ENCODE peak calls at places on chromosome 7, in nine cellular contexts. E is LNCaP clone FGC; B is CD4-positive, CD25-positive, alpha-beta regulatory T cell; D is NCI-H2171; U is NT2/D1; G is NCI-H1105; H is head of caudate nucleus; K is NCI-H82; F is foreskin fibroblast. S is an unnamed sample.

GRCh38 chr7:70044064-70044463 is 445.8 kb downstream of the AUTS2 start:
- DNase-seq in E (no peak), B (no peak), D (no peak), U (no peak), G (no peak), H (no peak), K (no peak), F (no peak), S (no peak)

GRCh38 chr7:64686493-64687184 is 20.7 kb downstream of the ZNF107 start:
- DNase-seq in E (peak; percentile 90), B (no peak), D (no peak), U (no peak), G (no peak), H (no peak), K (no peak), F (no peak), S (no peak)

GRCh38 chr7:143285806-143286521 is 1.2 kb downstream of the TMEM139 start:
- DNase-seq in E (no peak), B (no peak), D (no peak), U (no peak), G (no peak), H (peak; percentile 44), K (no peak), F (no peak), S (peak; percentile 93)

GRCh38 chr7:151142686-151143040 is 24.8 kb downstream of the GBX1 start:
- DNase-seq in E (no peak), B (no peak), D (peak; percentile 4), U (no peak), G (no peak), H (peak; percentile 79), K (no peak), F (no peak), S (peak; percentile 88)

GRCh38 chr7:114345494-114345893 is 69.1 kb upstream of the FOXP2 start:
- DNase-seq in E (no peak), B (no peak), D (no peak), U (no peak), G (no peak), H (no peak), K (no peak), F (peak; percentile 50), S (no peak)

GRCh38 chr7:41030673-41031072 is 672.2 kb downstream of the INHBA start:
- DNase-seq in E (no peak), B (no peak), D (no peak), U (no peak), G (no peak), H (no peak), K (no peak), F (no peak), S (no peak)

GRCh38 chr7:121901026-121901425 is 28.1 kb downstream of the PTPRZ1 start:
- DNase-seq in E (no peak), B (no peak), D (no peak), U (no peak), G (no peak), H (no peak), K (no peak), F (no peak), S (no peak)

GRCh38 chr7:17930546-17930945 is 9.7 kb downstream of the SNX13 start:
- DNase-seq in E (no peak), B (no peak), D (no peak), U (no peak), G (no peak), H (no peak), K (no peak), F (no peak), S (no peak)

GRCh38 chr7:45583296-45583695 is 9.1 kb downstream of the ADCY1 start:
- DNase-seq in E (no peak), B (no peak), D (no peak), U (no peak), G (no peak), H (no peak), K (no peak), F (no peak), S (peak; percentile 37)

GRCh38 chr7:44867073-44867990 is 18.0 kb downstream of the PURB start:
- DNase-seq in E (no peak), B (no peak), D (no peak), U (no peak), G (no peak), H (no peak), K (no peak), F (peak; percentile 93), S (peak; percentile 61)

GRCh38 chr7:70654979-70655378 is 477.0 kb upstream of the GALNT17 start:
- DNase-seq in E (no peak), B (no peak), D (no peak), U (no peak), G (no peak), H (no peak), K (no peak), F (no peak), S (peak; percentile 28)

GRCh38 chr7:119320316-119320715 is 952.7 kb upstream of the KCND2 start:
- DNase-seq in E (no peak), B (no peak), D (no peak), U (no peak), G (no peak), H (no peak), K (no peak), F (no peak), S (no peak)

GRCh38 chr7:1651031-1651446 is 19.0 kb upstream of the ELFN1 start:
- DNase-seq in E (no peak), B (no peak), D (no peak), U (no peak), G (no peak), H (no peak), K (no peak), F (no peak), S (no peak)

GRCh38 chr7:77331938-77332695 is 84.0 kb downstream of the GSAP start:
- DNase-seq in E (peak; percentile 72), B (peak; percentile 80), D (peak; percentile 54), U (peak; percentile 67), G (peak; percentile 77), H (peak; percentile 24), K (peak; percentile 96), F (peak; percentile 93), S (peak; percentile 89)

GRCh38 chr7:28686418-28686800 is 271.7 kb downstream of the TRIL start:
- DNase-seq in E (no peak), B (no peak), D (no peak), U (peak; percentile 75), G (no peak), H (no peak), K (no peak), F (peak; percentile 80), S (peak; percentile 70)

GRCh38 chr7:22201182-22201880 is 155.6 kb downstream of the RAPGEF5 start:
- DNase-seq in E (no peak), B (no peak), D (no peak), U (no peak), G (no peak), H (no peak), K (no peak), F (no peak), S (no peak)

GRCh38 chr7:117731455-117731854 is 141.8 kb downstream of the CTTNBP2 start:
- DNase-seq in E (no peak), B (no peak), D (no peak), U (no peak), G (no peak), H (no peak), K (no peak), F (no peak), S (no peak)

GRCh38 chr7:151903249-151904032 is 26.5 kb upstream of the PRKAG2 start:
- DNase-seq in E (no peak), B (no peak), D (no peak), U (no peak), G (no peak), H (no peak), K (no peak), F (no peak), S (no peak)

GRCh38 chr7:134462337-134462925 is 3.5 kb upstream of the AKR1B1 start:
- DNase-seq in E (no peak), B (no peak), D (no peak), U (no peak), G (no peak), H (no peak), K (no peak), F (peak; percentile 81), S (no peak)

GRCh38 chr7:81234896-81235295 is 316.0 kb upstream of the SEMA3C start:
- DNase-seq in E (no peak), B (no peak), D (no peak), U (no peak), G (no peak), H (no peak), K (no peak), F (no peak), S (no peak)

GRCh38 chr7:87316097-87316700 is 29.3 kb upstream of the CROT start:
- DNase-seq in E (no peak), B (no peak), D (no peak), U (no peak), G (no peak), H (no peak), K (no peak), F (no peak), S (no peak)

GRCh38 chr7:157490465-157490912 is 153.7 kb downstream of the DNAJB6 start:
- DNase-seq in E (peak; percentile 43), B (peak; percentile 84), D (no peak), U (no peak), G (no peak), H (no peak), K (no peak), F (peak; percentile 8), S (peak; percentile 7)

GRCh38 chr7:112779667-112780066 is 10.5 kb downstream of the TMEM168 start:
- DNase-seq in E (no peak), B (no peak), D (no peak), U (no peak), G (no peak), H (no peak), K (no peak), F (peak; percentile 39), S (no peak)

GRCh38 chr7:55485501-55486171 is 86.7 kb downstream of the VOPP1 start:
- DNase-seq in E (no peak), B (no peak), D (no peak), U (no peak), G (no peak), H (no peak), K (no peak), F (no peak), S (no peak)

GRCh38 chr7:28410628-28411578 is 1.4 kb upstream of the CREB5 start:
- DNase-seq in E (no peak), B (peak; percentile 25), D (no peak), U (no peak), G (peak; percentile 10), H (no peak), K (peak; percentile 72), F (peak; percentile 60), S (no peak)

GRCh38 chr7:36752026-36752735 is 27.9 kb upstream of the AOAH start:
- DNase-seq in E (no peak), B (no peak), D (no peak), U (no peak), G (no peak), H (no peak), K (peak; percentile 29), F (no peak), S (no peak)

GRCh38 chr7:142568430-142569097 is 180.7 kb upstream of the PRSS1 start:
- DNase-seq in E (no peak), B (no peak), D (no peak), U (no peak), G (no peak), H (no peak), K (no peak), F (peak; percentile 96), S (no peak)

GRCh38 chr7:50793115-50793946 is 10.6 kb upstream of the GRB10 start:
- DNase-seq in E (no peak), B (peak; percentile 13), D (no peak), U (no peak), G (peak; percentile 44), H (peak; percentile 47), K (peak; percentile 79), F (peak; percentile 87), S (no peak)

GRCh38 chr7:63067897-63068585 is 930.6 kb upstream of the ZNF722 start:
- DNase-seq in E (peak; percentile 1), B (no peak), D (no peak), U (no peak), G (peak; percentile 84), H (no peak), K (peak; percentile 34), F (no peak), S (peak; percentile 43)

GRCh38 chr7:30169585-30169978 is 34.8 kb downstream of the MTURN start:
- DNase-seq in E (no peak), B (no peak), D (no peak), U (no peak), G (no peak), H (no peak), K (no peak), F (peak; percentile 56), S (no peak)

S was measured in globus pallidus.